ENCODE peak calls at places on chromosomes 7 and 10, in nine cellular contexts. T, Y, E, D, B, L, Q, O and A are unnamed samples.

GRCh38 chr10:43048301-43049051 is 28.4 kb upstream of the RET start:
- DNase-seq in T (no peak), Y (no peak), Q (no peak), D (no peak), L (no peak), O (no peak), E (peak; percentile 3), B (no peak), A (no peak)

GRCh38 chr7:29980151-29980550 is 9.4 kb downstream of the SCRN1 start:
- DNase-seq in O (no peak), B (no peak), Y (no peak), E (no peak), L (no peak), T (no peak), Q (no peak), D (no peak), A (no peak)

GRCh38 chr7:157464111-157464970 is 127.5 kb downstream of the DNAJB6 start:
- DNase-seq in E (no peak), T (no peak), Y (no peak), B (no peak), D (no peak), O (no peak), L (no peak), Q (no peak), A (no peak)

GRCh38 chr10:80158126-80158525 is 25.6 kb downstream of the PLAC9 start:
- DNase-seq in D (no peak), T (no peak), Y (no peak), L (no peak), Q (no peak), O (no peak), B (no peak), E (no peak), A (no peak)

GRCh38 chr10:78171633-78172032 is 138.0 kb downstream of the RPS24 start:
- DNase-seq in E (no peak), L (no peak), Y (no peak), B (no peak), T (no peak), O (no peak), D (no peak), Q (no peak), A (no peak)

GRCh38 chr10:104580321-104580720 is 60.8 kb upstream of the SORCS3 start:
- DNase-seq in E (no peak), D (no peak), Y (no peak), B (no peak), L (no peak), T (peak; percentile 30), Q (no peak), O (no peak), A (no peak)

GRCh38 chr10:102775973-102776669 is 32.4 kb downstream of the WBP1L start:
- DNase-seq in Y (peak; percentile 36), D (peak; percentile 6), O (peak; percentile 65), T (no peak), Q (peak; percentile 59), L (no peak), B (no peak), E (peak; percentile 53), A (peak; percentile 89)

GRCh38 chr7:103711413-103711812 is 265.4 kb upstream of the SLC26A5 start:
- DNase-seq in Y (no peak), L (no peak), T (no peak), B (no peak), D (no peak), O (no peak), E (no peak), Q (no peak), A (no peak)

GRCh38 chr7:166370-167060 is 25.9 kb upstream of the FAM20C start:
- DNase-seq in O (no peak), E (no peak), T (no peak), Y (no peak), Q (no peak), L (no peak), D (peak; percentile 72), B (no peak), A (peak; percentile 0)

GRCh38 chr10:35442592-35442991 is 106.3 kb downstream of the CCNY start:
- DNase-seq in Y (no peak), B (no peak), E (no peak), L (no peak), T (no peak), O (no peak), D (no peak), Q (no peak), A (no peak)

GRCh38 chr7:101557421-101557820 is 71.7 kb downstream of the MYL10 start:
- DNase-seq in L (no peak), Q (peak; percentile 1), E (peak; percentile 0), Y (no peak), O (no peak), D (no peak), B (no peak), T (no peak), A (no peak)

GRCh38 chr10:3104251-3104918 is 37.0 kb downstream of the PFKP start:
- DNase-seq in O (no peak), D (no peak), L (no peak), E (no peak), B (no peak), Q (no peak), Y (no peak), T (no peak), A (no peak)

GRCh38 chr7:1919539-1920265 is 249.6 kb downstream of the ELFN1 start:
- DNase-seq in D (peak; percentile 51), Y (no peak), B (no peak), E (peak; percentile 64), O (no peak), Q (peak; percentile 33), T (no peak), L (no peak), A (no peak)

GRCh38 chr10:35882422-35883150 is 240.5 kb upstream of the FZD8 start:
- DNase-seq in Q (no peak), E (no peak), L (no peak), O (no peak), Y (no peak), B (no peak), T (no peak), D (no peak), A (no peak)

GRCh38 chr7:96152706-96153105 is 169.2 kb downstream of the SLC25A13 start:
- DNase-seq in D (no peak), Q (no peak), T (no peak), L (no peak), B (no peak), Y (no peak), O (no peak), E (no peak), A (no peak)

GRCh38 chr10:104336829-104337526 is 1.3 kb downstream of the ITPRIP start:
- DNase-seq in B (no peak), Y (no peak), E (no peak), O (no peak), Q (no peak), L (no peak), D (peak; percentile 48), T (no peak), A (no peak)

GRCh38 chr7:7808156-7808555 is 89.7 kb upstream of the RPA3 start:
- DNase-seq in B (no peak), L (peak; percentile 46), Q (no peak), E (no peak), T (peak; percentile 75), O (no peak), Y (peak; percentile 41), D (no peak), A (no peak)

GRCh38 chr7:124085168-124085567 is 52.3 kb upstream of the TMEM229A start:
- DNase-seq in B (no peak), D (no peak), Q (peak; percentile 83), T (no peak), L (no peak), Y (no peak), O (no peak), E (peak; percentile 87), A (no peak)

GRCh38 chr7:151687523-151688235 is 168.0 kb upstream of the RHEB start:
- DNase-seq in E (peak; percentile 60), B (no peak), D (no peak), Y (peak; percentile 91), O (peak; percentile 50), L (peak; percentile 60), Q (peak; percentile 51), T (peak; percentile 95), A (no peak)

GRCh38 chr10:16232441-16232840 is 204.4 kb upstream of the PTER start:
- DNase-seq in D (no peak), Y (no peak), E (no peak), O (no peak), T (no peak), L (no peak), Q (no peak), B (no peak), A (no peak)